ENCODE peak calls at places on chromosomes 1 and 21, in six cellular contexts. One of them, this sample, is unnamed.

GRCh38 chr1:114595602-114596001 is 14.2 kb upstream of the BCAS2 start:
- DNase-seq in psoas muscle: no peak
- DNase-seq in BJ: no peak
- DNase-seq in stomach: no peak
- DNase-seq in neural progenitor cell: no peak
- DNase-seq in Caco-2: no peak
- DNase-seq in this sample: no peak

GRCh38 chr1:7474786-7475502 is 296.2 kb upstream of the VAMP3 start:
- DNase-seq in psoas muscle: no peak
- DNase-seq in BJ: no peak
- DNase-seq in stomach: no peak
- DNase-seq in neural progenitor cell: peak; percentile 33
- DNase-seq in Caco-2: no peak
- DNase-seq in this sample: no peak

GRCh38 chr1:72357411-72357810 is 75.1 kb upstream of the NEGR1 start:
- DNase-seq in psoas muscle: no peak
- DNase-seq in BJ: no peak
- DNase-seq in stomach: no peak
- DNase-seq in neural progenitor cell: no peak
- DNase-seq in Caco-2: no peak
- DNase-seq in this sample: peak; percentile 25

GRCh38 chr1:28171246-28171645 is 5.2 kb downstream of the PTAFR start:
- DNase-seq in psoas muscle: no peak
- DNase-seq in BJ: no peak
- DNase-seq in stomach: no peak
- DNase-seq in neural progenitor cell: no peak
- DNase-seq in Caco-2: no peak
- DNase-seq in this sample: no peak

GRCh38 chr1:156527584-156527983 is 27.0 kb upstream of the MEF2D start:
- DNase-seq in psoas muscle: no peak
- DNase-seq in BJ: no peak
- DNase-seq in stomach: no peak
- DNase-seq in neural progenitor cell: no peak
- DNase-seq in Caco-2: no peak
- DNase-seq in this sample: no peak

GRCh38 chr1:29971703-29972102 is 735.4 kb downstream of the PTPRU start:
- DNase-seq in psoas muscle: no peak
- DNase-seq in BJ: no peak
- DNase-seq in stomach: no peak
- DNase-seq in neural progenitor cell: no peak
- DNase-seq in Caco-2: no peak
- DNase-seq in this sample: no peak

GRCh38 chr1:36133484-36133883 is 8.5 kb upstream of the COL8A2 start:
- DNase-seq in psoas muscle: no peak
- DNase-seq in BJ: peak; percentile 88
- DNase-seq in stomach: peak; percentile 81
- DNase-seq in neural progenitor cell: no peak
- DNase-seq in Caco-2: no peak
- DNase-seq in this sample: peak; percentile 97

GRCh38 chr1:207069858-207070506 is 16.9 kb downstream of the PFKFB2 start:
- DNase-seq in psoas muscle: peak; percentile 49
- DNase-seq in BJ: no peak
- DNase-seq in stomach: no peak
- DNase-seq in neural progenitor cell: no peak
- DNase-seq in Caco-2: no peak
- DNase-seq in this sample: no peak

GRCh38 chr1:223504741-223505140 is 111.5 kb downstream of the CCDC185 start:
- DNase-seq in psoas muscle: no peak
- DNase-seq in BJ: peak; percentile 33
- DNase-seq in stomach: peak; percentile 79
- DNase-seq in neural progenitor cell: no peak
- DNase-seq in Caco-2: no peak
- DNase-seq in this sample: peak; percentile 73

GRCh38 chr1:67716800-67717199 is 31.8 kb downstream of the GADD45A start:
- DNase-seq in psoas muscle: no peak
- DNase-seq in BJ: no peak
- DNase-seq in stomach: no peak
- DNase-seq in neural progenitor cell: no peak
- DNase-seq in Caco-2: no peak
- DNase-seq in this sample: no peak

GRCh38 chr1:243902100-243902499 is 52.1 kb upstream of the AKT3 start:
- DNase-seq in psoas muscle: no peak
- DNase-seq in BJ: no peak
- DNase-seq in stomach: no peak
- DNase-seq in neural progenitor cell: no peak
- DNase-seq in Caco-2: peak; percentile 86
- DNase-seq in this sample: no peak

GRCh38 chr1:30908446-30908885 is at the start of gene SDC3:
- DNase-seq in psoas muscle: no peak
- DNase-seq in BJ: no peak
- DNase-seq in stomach: peak; percentile 40
- DNase-seq in neural progenitor cell: peak; percentile 85
- DNase-seq in Caco-2: peak; percentile 29
- DNase-seq in this sample: no peak

GRCh38 chr1:150487763-150488115 is 520 bp downstream of the TARS2 start:
- DNase-seq in psoas muscle: no peak
- DNase-seq in BJ: no peak
- DNase-seq in stomach: no peak
- DNase-seq in neural progenitor cell: peak; percentile 5
- DNase-seq in Caco-2: no peak
- DNase-seq in this sample: no peak

GRCh38 chr1:53361541-53361961 is 33.7 kb upstream of the LRP8 start:
- DNase-seq in psoas muscle: no peak
- DNase-seq in BJ: no peak
- DNase-seq in stomach: peak; percentile 16
- DNase-seq in neural progenitor cell: no peak
- DNase-seq in Caco-2: no peak
- DNase-seq in this sample: no peak

GRCh38 chr1:168112673-168113305 is 23.9 kb downstream of the GPR161 start:
- DNase-seq in psoas muscle: no peak
- DNase-seq in BJ: no peak
- DNase-seq in stomach: no peak
- DNase-seq in neural progenitor cell: no peak
- DNase-seq in Caco-2: no peak
- DNase-seq in this sample: no peak

GRCh38 chr1:46488343-46489168 is 1.1 kb upstream of the DMBX1 start:
- DNase-seq in psoas muscle: no peak
- DNase-seq in BJ: no peak
- DNase-seq in stomach: no peak
- DNase-seq in neural progenitor cell: peak; percentile 76
- DNase-seq in Caco-2: no peak
- DNase-seq in this sample: no peak

GRCh38 chr1:117146067-117146466 is 24.5 kb upstream of the TRIM45 start:
- DNase-seq in psoas muscle: no peak
- DNase-seq in BJ: no peak
- DNase-seq in stomach: no peak
- DNase-seq in neural progenitor cell: no peak
- DNase-seq in Caco-2: no peak
- DNase-seq in this sample: no peak

GRCh38 chr1:48007044-48007443 is 9.9 kb upstream of the TRABD2B start:
- DNase-seq in psoas muscle: no peak
- DNase-seq in BJ: no peak
- DNase-seq in stomach: no peak
- DNase-seq in neural progenitor cell: no peak
- DNase-seq in Caco-2: no peak
- DNase-seq in this sample: no peak

GRCh38 chr1:115136106-115136505 is 46.8 kb upstream of the TSPAN2 start:
- DNase-seq in psoas muscle: no peak
- DNase-seq in BJ: no peak
- DNase-seq in stomach: no peak
- DNase-seq in neural progenitor cell: no peak
- DNase-seq in Caco-2: no peak
- DNase-seq in this sample: no peak

GRCh38 chr1:153220606-153221303 is 3.4 kb downstream of the PRR9 start:
- DNase-seq in psoas muscle: no peak
- DNase-seq in BJ: no peak
- DNase-seq in stomach: no peak
- DNase-seq in neural progenitor cell: no peak
- DNase-seq in Caco-2: no peak
- DNase-seq in this sample: no peak

GRCh38 chr1:41767534-41767933 is 151.2 kb downstream of the HIVEP3 start:
- DNase-seq in psoas muscle: no peak
- DNase-seq in BJ: no peak
- DNase-seq in stomach: no peak
- DNase-seq in neural progenitor cell: no peak
- DNase-seq in Caco-2: no peak
- DNase-seq in this sample: no peak

GRCh38 chr1:165257969-165258459 is 98.5 kb downstream of the LMX1A start:
- DNase-seq in psoas muscle: peak; percentile 85
- DNase-seq in BJ: no peak
- DNase-seq in stomach: peak; percentile 72
- DNase-seq in neural progenitor cell: peak; percentile 78
- DNase-seq in Caco-2: peak; percentile 70
- DNase-seq in this sample: peak; percentile 14

GRCh38 chr21:16418211-16418610 is 688.4 kb downstream of the USP25 start:
- DNase-seq in psoas muscle: no peak
- DNase-seq in BJ: no peak
- DNase-seq in stomach: no peak
- DNase-seq in neural progenitor cell: no peak
- DNase-seq in Caco-2: no peak
- DNase-seq in this sample: no peak

GRCh38 chr1:11620924-11621323 is 33.3 kb downstream of the FBXO2 start:
- DNase-seq in psoas muscle: no peak
- DNase-seq in BJ: no peak
- DNase-seq in stomach: no peak
- DNase-seq in neural progenitor cell: no peak
- DNase-seq in Caco-2: no peak
- DNase-seq in this sample: no peak

DNA sequence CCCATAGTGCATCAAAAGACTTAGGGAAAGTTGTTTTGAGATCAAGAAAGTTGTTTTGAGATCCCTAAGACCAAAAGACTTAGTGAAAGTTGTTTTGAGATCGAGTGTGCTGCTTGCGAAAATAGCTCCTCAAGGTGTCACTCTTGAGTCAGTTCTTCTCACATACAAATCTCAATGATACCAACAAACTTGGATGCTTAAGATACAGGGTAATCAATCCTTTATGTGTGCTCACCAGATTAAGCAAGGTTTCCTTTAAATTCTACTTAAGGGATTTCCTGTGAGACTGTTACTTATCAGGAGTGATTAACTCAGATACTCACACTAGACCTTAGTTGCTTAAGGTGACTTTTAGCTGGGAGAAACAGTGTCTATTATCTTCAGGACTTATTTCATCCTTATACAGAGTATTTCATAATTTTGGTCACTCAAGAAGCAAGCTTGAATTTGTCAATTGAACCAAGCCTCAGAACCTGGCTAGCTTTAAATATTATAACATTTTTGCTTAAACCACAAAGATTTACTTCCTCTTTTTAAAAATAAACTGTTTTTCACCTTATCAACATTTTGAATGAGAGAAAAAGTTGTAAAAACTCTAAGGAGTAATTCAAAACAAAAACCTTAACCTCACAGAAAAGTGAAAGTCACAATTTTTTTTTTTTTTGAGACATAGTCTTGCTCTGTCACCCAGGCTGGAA is 8.0 kb upstream of the RLF start:
- DNase-seq in psoas muscle: no peak
- DNase-seq in BJ: no peak
- DNase-seq in stomach: no peak
- DNase-seq in neural progenitor cell: peak; percentile 58
- DNase-seq in Caco-2: peak; percentile 37
- DNase-seq in this sample: peak; percentile 27
- TF ChIP-seq CTCF in psoas muscle: peak; percentile 76
- TF ChIP-seq CTCF in BJ: peak; percentile 75
- TF ChIP-seq CTCF in stomach: no peak
- TF ChIP-seq CTCF in neural progenitor cell: peak; percentile 73
- TF ChIP-seq CTCF in Caco-2: peak; percentile 45
- TF ChIP-seq CTCF in this sample: peak; percentile 66

DNA sequence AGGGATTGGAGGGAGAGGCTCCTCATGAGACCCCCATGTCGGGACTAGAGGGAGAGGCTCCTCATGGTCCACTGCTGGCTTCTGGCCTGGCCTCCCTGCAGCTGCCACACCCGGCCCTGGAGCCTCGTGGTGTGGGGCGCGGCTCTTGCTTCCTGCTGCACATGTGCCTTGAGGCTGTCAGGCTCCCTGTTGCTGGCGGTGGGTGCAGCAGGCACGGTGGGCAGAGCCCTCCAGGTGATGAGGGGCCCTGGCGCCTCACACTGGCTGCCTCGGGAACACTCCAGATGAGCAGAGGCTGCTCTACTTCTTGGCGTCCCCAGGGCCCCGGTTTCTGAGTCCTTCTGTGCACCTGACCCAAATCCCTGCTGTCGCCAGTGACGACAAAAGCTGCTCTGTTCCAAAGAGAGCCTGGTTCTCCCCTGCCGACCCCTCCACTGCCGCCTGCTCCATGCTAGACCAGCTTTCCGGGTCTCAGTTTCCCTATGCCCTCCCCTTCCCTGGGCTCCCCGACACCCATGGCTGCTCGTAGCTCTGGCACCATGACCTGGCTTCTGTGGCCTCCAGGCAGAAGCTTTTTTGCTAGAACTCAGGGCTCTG is 9.7 kb upstream of the ATAD3B start:
- DNase-seq in psoas muscle: no peak
- DNase-seq in BJ: no peak
- DNase-seq in stomach: no peak
- DNase-seq in neural progenitor cell: no peak
- DNase-seq in Caco-2: no peak
- DNase-seq in this sample: no peak
- H3K4me3 ChIP-seq in psoas muscle: no peak overlapping the region
- H3K4me3 ChIP-seq in BJ: no peak overlapping the region
- H3K4me3 ChIP-seq in stomach: no peak overlapping the region
- H3K4me3 ChIP-seq in neural progenitor cell: no peak overlapping the region
- H3K4me3 ChIP-seq in Caco-2: no peak overlapping the region
- H3K4me3 ChIP-seq in this sample: no peak overlapping the region

GRCh38 chr21:45183852-45184251 is 103.8 kb downstream of the POFUT2 start:
- DNase-seq in psoas muscle: no peak
- DNase-seq in BJ: no peak
- DNase-seq in stomach: no peak
- DNase-seq in neural progenitor cell: no peak
- DNase-seq in Caco-2: no peak
- DNase-seq in this sample: no peak
- TF ChIP-seq CTCF in psoas muscle: no peak
- TF ChIP-seq CTCF in BJ: no peak
- TF ChIP-seq CTCF in stomach: no peak
- TF ChIP-seq CTCF in neural progenitor cell: no peak
- TF ChIP-seq CTCF in Caco-2: no peak
- TF ChIP-seq CTCF in this sample: no peak

DNA sequence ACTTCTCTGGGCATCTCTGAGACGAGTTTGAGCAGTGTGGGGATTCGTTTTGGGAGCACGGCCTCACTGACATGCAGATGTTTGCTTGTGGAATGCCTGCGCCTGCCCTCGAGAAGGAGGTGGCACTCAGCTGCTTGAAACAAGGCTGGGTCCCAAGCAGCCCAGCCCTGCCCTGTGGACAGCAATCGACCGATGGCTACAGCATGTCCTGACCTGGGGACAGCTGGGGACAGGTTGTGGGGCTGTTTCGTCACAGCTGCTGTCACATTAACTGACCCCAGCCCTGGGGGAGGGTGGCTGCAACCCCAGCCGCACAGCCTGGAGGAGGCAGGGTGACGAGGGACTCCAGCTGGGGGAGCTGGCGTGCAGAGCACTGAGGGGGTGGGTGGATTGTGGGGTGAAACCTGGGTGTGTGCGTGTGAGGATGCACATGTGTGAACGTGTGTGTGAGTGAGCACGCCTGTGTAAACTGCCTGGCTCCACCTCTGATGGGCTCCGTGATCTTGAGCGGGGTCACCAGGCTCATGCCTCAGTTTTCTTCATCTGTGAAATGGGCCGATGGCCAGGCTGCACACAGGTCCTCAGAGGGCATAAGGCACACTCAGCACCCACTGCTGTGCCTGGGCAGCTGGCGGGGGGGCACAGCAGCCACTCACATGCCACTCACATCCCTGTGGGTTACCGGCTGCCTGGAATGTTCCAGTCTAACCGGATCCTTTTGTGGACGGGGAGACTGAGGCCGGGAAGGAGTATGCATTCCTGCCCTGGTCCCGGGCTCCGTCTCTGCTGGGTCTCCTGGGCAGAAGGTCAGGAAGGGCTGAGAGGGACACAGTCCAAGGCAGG is 49.3 kb downstream of the COL18A1 start:
- DNase-seq in psoas muscle: peak; percentile 54
- DNase-seq in BJ: no peak
- DNase-seq in stomach: no peak
- DNase-seq in neural progenitor cell: no peak
- DNase-seq in Caco-2: no peak
- DNase-seq in this sample: no peak
- H3K4me3 ChIP-seq in psoas muscle: no peak overlapping the region
- H3K4me3 ChIP-seq in BJ: no peak overlapping the region
- H3K4me3 ChIP-seq in stomach: no peak overlapping the region
- H3K4me3 ChIP-seq in neural progenitor cell: no peak overlapping the region
- H3K4me3 ChIP-seq in Caco-2: no peak overlapping the region
- H3K4me3 ChIP-seq in this sample: no peak overlapping the region

This sample was measured in AG09309.